ENCODE peak calls at places on chromosome 7, in eight cellular contexts. One of them, this sample, is unnamed.

GRCh38 chr7:8197994-8198698 is 63.8 kb downstream of the ICA1 start:
- DNase-seq in fibroblast of villous mesenchyme: no peak
- DNase-seq in esophagus squamous epithelium: no peak
- DNase-seq in Peyer's patch: peak; percentile 59
- DNase-seq in Calu3: no peak
- DNase-seq in GM13977: no peak
- DNase-seq in brain microvascular endothelial cell: no peak
- DNase-seq in AG10803: no peak
- DNase-seq in this sample: no peak

GRCh38 chr7:149284850-149285580 is 23.0 kb downstream of the ZNF783 start:
- DNase-seq in AG10803: peak; percentile 80
- DNase-seq in brain microvascular endothelial cell: peak; percentile 88
- DNase-seq in fibroblast of villous mesenchyme: peak; percentile 86
- DNase-seq in GM13977: peak; percentile 99
- DNase-seq in Peyer's patch: peak; percentile 99
- DNase-seq in esophagus squamous epithelium: peak; percentile 71
- DNase-seq in Calu3: peak; percentile 99
- DNase-seq in this sample: peak; percentile 95

GRCh38 chr7:432256-432655 is 87.4 kb downstream of the PDGFA start:
- DNase-seq in AG10803: no peak
- DNase-seq in brain microvascular endothelial cell: no peak
- DNase-seq in Calu3: no peak
- DNase-seq in Peyer's patch: no peak
- DNase-seq in GM13977: no peak
- DNase-seq in esophagus squamous epithelium: no peak
- DNase-seq in fibroblast of villous mesenchyme: no peak
- DNase-seq in this sample: no peak

GRCh38 chr7:20329389-20330175 is 1.1 kb upstream of the ITGB8 start:
- DNase-seq in Peyer's patch: peak; percentile 73
- DNase-seq in GM13977: peak; percentile 69
- DNase-seq in esophagus squamous epithelium: no peak
- DNase-seq in Calu3: peak; percentile 94
- DNase-seq in brain microvascular endothelial cell: peak; percentile 61
- DNase-seq in fibroblast of villous mesenchyme: peak; percentile 51
- DNase-seq in AG10803: peak; percentile 73
- DNase-seq in this sample: peak; percentile 33

GRCh38 chr7:67440321-67440720 is 443.7 kb downstream of the TYW1 start:
- DNase-seq in AG10803: no peak
- DNase-seq in Calu3: no peak
- DNase-seq in esophagus squamous epithelium: no peak
- DNase-seq in fibroblast of villous mesenchyme: no peak
- DNase-seq in brain microvascular endothelial cell: no peak
- DNase-seq in Peyer's patch: no peak
- DNase-seq in GM13977: no peak
- DNase-seq in this sample: no peak

GRCh38 chr7:44729949-44730590 is 18.6 kb upstream of the ZMIZ2 start:
- DNase-seq in Peyer's patch: no peak
- DNase-seq in esophagus squamous epithelium: no peak
- DNase-seq in Calu3: no peak
- DNase-seq in fibroblast of villous mesenchyme: no peak
- DNase-seq in AG10803: no peak
- DNase-seq in brain microvascular endothelial cell: no peak
- DNase-seq in GM13977: no peak
- DNase-seq in this sample: no peak

GRCh38 chr7:135320277-135320676 is 86.6 kb downstream of the STRA8 start:
- DNase-seq in brain microvascular endothelial cell: peak; percentile 87
- DNase-seq in GM13977: no peak
- DNase-seq in Calu3: peak; percentile 77
- DNase-seq in AG10803: peak; percentile 54
- DNase-seq in fibroblast of villous mesenchyme: peak; percentile 73
- DNase-seq in Peyer's patch: peak; percentile 57
- DNase-seq in esophagus squamous epithelium: no peak
- DNase-seq in this sample: no peak

GRCh38 chr7:36262286-36262685 is 109.2 kb downstream of the EEPD1 start:
- DNase-seq in esophagus squamous epithelium: no peak
- DNase-seq in brain microvascular endothelial cell: no peak
- DNase-seq in Calu3: no peak
- DNase-seq in Peyer's patch: no peak
- DNase-seq in AG10803: no peak
- DNase-seq in fibroblast of villous mesenchyme: no peak
- DNase-seq in GM13977: no peak
- DNase-seq in this sample: no peak

GRCh38 chr7:2411815-2412586 is 8.6 kb downstream of the CHST12 start:
- DNase-seq in AG10803: no peak
- DNase-seq in Peyer's patch: no peak
- DNase-seq in esophagus squamous epithelium: no peak
- DNase-seq in fibroblast of villous mesenchyme: no peak
- DNase-seq in GM13977: no peak
- DNase-seq in brain microvascular endothelial cell: peak; percentile 13
- DNase-seq in Calu3: no peak
- DNase-seq in this sample: no peak

GRCh38 chr7:102425639-102426267 is 7.6 kb upstream of the ORAI2 start:
- DNase-seq in fibroblast of villous mesenchyme: peak; percentile 78
- DNase-seq in GM13977: peak; percentile 88
- DNase-seq in brain microvascular endothelial cell: no peak
- DNase-seq in AG10803: no peak
- DNase-seq in Calu3: no peak
- DNase-seq in esophagus squamous epithelium: peak; percentile 67
- DNase-seq in Peyer's patch: peak; percentile 94
- DNase-seq in this sample: peak; percentile 81

GRCh38 chr7:80729586-80730320 is 91.3 kb downstream of the CD36 start:
- DNase-seq in Peyer's patch: no peak
- DNase-seq in AG10803: peak; percentile 87
- DNase-seq in fibroblast of villous mesenchyme: peak; percentile 59
- DNase-seq in brain microvascular endothelial cell: no peak
- DNase-seq in esophagus squamous epithelium: no peak
- DNase-seq in GM13977: no peak
- DNase-seq in Calu3: no peak
- DNase-seq in this sample: no peak

GRCh38 chr7:100065452-100066186 is 15.9 kb downstream of the ZNF3 start:
- DNase-seq in brain microvascular endothelial cell: no peak
- DNase-seq in GM13977: no peak
- DNase-seq in Calu3: no peak
- DNase-seq in AG10803: peak; percentile 89
- DNase-seq in esophagus squamous epithelium: no peak
- DNase-seq in Peyer's patch: no peak
- DNase-seq in fibroblast of villous mesenchyme: peak; percentile 99
- DNase-seq in this sample: no peak

GRCh38 chr7:93092757-93093370 is 24.9 kb downstream of the SAMD9 start:
- DNase-seq in GM13977: peak; percentile 17
- DNase-seq in esophagus squamous epithelium: no peak
- DNase-seq in brain microvascular endothelial cell: peak; percentile 49
- DNase-seq in AG10803: peak; percentile 69
- DNase-seq in Calu3: peak; percentile 22
- DNase-seq in fibroblast of villous mesenchyme: peak; percentile 66
- DNase-seq in Peyer's patch: no peak
- DNase-seq in this sample: no peak

GRCh38 chr7:82194011-82194410 is 249.6 kb downstream of the CACNA2D1 start:
- DNase-seq in fibroblast of villous mesenchyme: peak; percentile 42
- DNase-seq in AG10803: peak; percentile 51
- DNase-seq in GM13977: no peak
- DNase-seq in brain microvascular endothelial cell: peak; percentile 60
- DNase-seq in esophagus squamous epithelium: no peak
- DNase-seq in Peyer's patch: no peak
- DNase-seq in Calu3: no peak
- DNase-seq in this sample: no peak

GRCh38 chr7:34939175-34939574 is 98.1 kb downstream of the DPY19L1 start:
- DNase-seq in esophagus squamous epithelium: no peak
- DNase-seq in Calu3: no peak
- DNase-seq in brain microvascular endothelial cell: peak; percentile 91
- DNase-seq in GM13977: no peak
- DNase-seq in AG10803: peak; percentile 31
- DNase-seq in Peyer's patch: no peak
- DNase-seq in fibroblast of villous mesenchyme: peak; percentile 91
- DNase-seq in this sample: no peak

GRCh38 chr7:34260282-34260681 is 354.9 kb downstream of the BMPER start:
- DNase-seq in brain microvascular endothelial cell: peak; percentile 90
- DNase-seq in Calu3: no peak
- DNase-seq in AG10803: peak; percentile 94
- DNase-seq in Peyer's patch: no peak
- DNase-seq in fibroblast of villous mesenchyme: peak; percentile 77
- DNase-seq in esophagus squamous epithelium: no peak
- DNase-seq in GM13977: no peak
- DNase-seq in this sample: no peak

GRCh38 chr7:4944939-4945338 is 14.0 kb downstream of the MMD2 start:
- DNase-seq in GM13977: no peak
- DNase-seq in fibroblast of villous mesenchyme: no peak
- DNase-seq in esophagus squamous epithelium: no peak
- DNase-seq in brain microvascular endothelial cell: no peak
- DNase-seq in Calu3: no peak
- DNase-seq in Peyer's patch: no peak
- DNase-seq in AG10803: no peak
- DNase-seq in this sample: no peak

GRCh38 chr7:128270799-128271411 is 29.8 kb downstream of the LEP start:
- DNase-seq in esophagus squamous epithelium: no peak
- DNase-seq in brain microvascular endothelial cell: no peak
- DNase-seq in fibroblast of villous mesenchyme: no peak
- DNase-seq in Peyer's patch: no peak
- DNase-seq in AG10803: no peak
- DNase-seq in GM13977: no peak
- DNase-seq in Calu3: no peak
- DNase-seq in this sample: no peak

DNA sequence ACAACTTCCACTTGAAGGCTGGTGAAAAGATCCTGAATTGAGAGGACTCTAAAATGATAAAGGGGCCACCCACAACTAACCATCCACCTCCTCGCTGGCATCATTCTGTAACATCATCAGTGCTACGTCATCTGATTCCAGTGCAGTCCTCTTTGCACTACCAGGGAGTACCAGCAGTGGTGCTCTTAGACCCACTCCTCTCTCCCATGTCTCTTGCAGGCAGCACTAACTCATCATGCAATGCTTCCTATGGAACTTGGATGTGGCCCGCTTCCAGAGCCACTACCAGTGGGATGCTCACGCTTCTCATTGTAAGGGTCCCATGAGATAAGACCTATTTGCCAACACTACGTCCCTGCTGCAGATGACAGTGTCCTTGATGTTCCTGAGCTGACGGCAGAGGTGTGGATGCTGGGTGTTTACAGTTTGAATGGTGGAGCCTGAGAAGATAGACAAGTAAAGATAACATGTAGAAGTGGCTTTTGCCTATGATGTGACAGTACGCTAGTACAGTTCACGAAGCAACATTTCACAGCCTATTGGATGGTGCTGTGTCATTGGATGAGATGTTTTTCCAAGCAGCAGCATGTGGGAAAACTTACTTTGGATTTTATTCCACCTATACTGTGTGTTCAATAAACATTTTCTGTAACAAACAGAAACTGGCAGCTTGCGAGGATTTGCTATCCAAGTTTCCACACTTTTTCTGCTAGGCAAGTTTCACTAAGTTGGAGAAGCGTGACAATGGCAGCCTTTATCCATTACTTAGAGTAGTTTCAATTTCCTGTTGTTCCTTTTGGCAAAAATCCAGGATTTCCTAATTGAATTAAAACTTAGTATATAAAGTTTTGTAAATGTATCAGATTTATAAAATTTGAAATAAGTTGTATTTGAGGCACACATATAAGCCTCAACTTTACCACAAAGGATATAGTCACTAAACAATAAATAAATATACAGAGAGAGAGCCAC is 35.9 kb upstream of the COBL start:
- DNase-seq in Peyer's patch: no peak
- DNase-seq in brain microvascular endothelial cell: no peak
- DNase-seq in esophagus squamous epithelium: no peak
- DNase-seq in fibroblast of villous mesenchyme: no peak
- DNase-seq in AG10803: no peak
- DNase-seq in GM13977: no peak
- DNase-seq in Calu3: no peak
- DNase-seq in this sample: no peak
- TF ChIP-seq CTCF in Peyer's patch: no peak
- TF ChIP-seq CTCF in brain microvascular endothelial cell: no peak
- TF ChIP-seq CTCF in esophagus squamous epithelium: no peak
- TF ChIP-seq CTCF in fibroblast of villous mesenchyme: no peak
- TF ChIP-seq CTCF in AG10803: no peak
- TF ChIP-seq CTCF in GM13977: no peak
- TF ChIP-seq CTCF in Calu3: peak; percentile 24
- TF ChIP-seq CTCF in this sample: no peak

GRCh38 chr7:30745251-30745650 is 6.7 kb upstream of the INMT start:
- DNase-seq in AG10803: no peak
- DNase-seq in Peyer's patch: no peak
- DNase-seq in brain microvascular endothelial cell: no peak
- DNase-seq in fibroblast of villous mesenchyme: no peak
- DNase-seq in esophagus squamous epithelium: no peak
- DNase-seq in GM13977: no peak
- DNase-seq in Calu3: no peak
- DNase-seq in this sample: no peak

GRCh38 chr7:30740417-30741181 is 11.3 kb upstream of the INMT start:
- DNase-seq in Peyer's patch: peak; percentile 91
- DNase-seq in esophagus squamous epithelium: no peak
- DNase-seq in fibroblast of villous mesenchyme: peak; percentile 62
- DNase-seq in Calu3: peak; percentile 92
- DNase-seq in brain microvascular endothelial cell: peak; percentile 58
- DNase-seq in GM13977: peak; percentile 87
- DNase-seq in AG10803: peak; percentile 57
- DNase-seq in this sample: peak; percentile 53

GRCh38 chr7:30741289-30741688 is 10.6 kb upstream of the INMT start:
- DNase-seq in GM13977: no peak
- DNase-seq in Peyer's patch: no peak
- DNase-seq in brain microvascular endothelial cell: no peak
- DNase-seq in fibroblast of villous mesenchyme: no peak
- DNase-seq in esophagus squamous epithelium: no peak
- DNase-seq in Calu3: no peak
- DNase-seq in AG10803: no peak
- DNase-seq in this sample: no peak

GRCh38 chr7:30744075-30744417 is 7.9 kb upstream of the INMT start:
- DNase-seq in Peyer's patch: no peak
- DNase-seq in Calu3: no peak
- DNase-seq in fibroblast of villous mesenchyme: no peak
- DNase-seq in brain microvascular endothelial cell: no peak
- DNase-seq in GM13977: no peak
- DNase-seq in AG10803: no peak
- DNase-seq in esophagus squamous epithelium: no peak
- DNase-seq in this sample: no peak

GRCh38 chr7:30743371-30744074 is 8.4 kb upstream of the INMT start:
- DNase-seq in fibroblast of villous mesenchyme: peak; percentile 54
- DNase-seq in GM13977: no peak
- DNase-seq in AG10803: peak; percentile 38
- DNase-seq in Calu3: peak; percentile 49
- DNase-seq in esophagus squamous epithelium: no peak
- DNase-seq in Peyer's patch: no peak
- DNase-seq in brain microvascular endothelial cell: peak; percentile 18
- DNase-seq in this sample: no peak
- TF ChIP-seq CTCF in fibroblast of villous mesenchyme: peak; percentile 67
- TF ChIP-seq CTCF in GM13977: peak; percentile 24
- TF ChIP-seq CTCF in AG10803: peak; percentile 57
- TF ChIP-seq CTCF in Calu3: no peak
- TF ChIP-seq CTCF in esophagus squamous epithelium: no peak
- TF ChIP-seq CTCF in Peyer's patch: peak; percentile 19
- TF ChIP-seq CTCF in brain microvascular endothelial cell: peak; percentile 29
- TF ChIP-seq CTCF in this sample: no peak

GRCh38 chr7:27251136-27251512 is 8.5 kb downstream of the EVX1 start:
- DNase-seq in GM13977: peak; percentile 24
- DNase-seq in Calu3: no peak
- DNase-seq in Peyer's patch: no peak
- DNase-seq in brain microvascular endothelial cell: no peak
- DNase-seq in fibroblast of villous mesenchyme: no peak
- DNase-seq in esophagus squamous epithelium: no peak
- DNase-seq in AG10803: no peak
- DNase-seq in this sample: no peak
- TF ChIP-seq CTCF in GM13977: no peak
- TF ChIP-seq CTCF in Calu3: no peak
- TF ChIP-seq CTCF in Peyer's patch: no peak
- TF ChIP-seq CTCF in brain microvascular endothelial cell: no peak
- TF ChIP-seq CTCF in fibroblast of villous mesenchyme: no peak
- TF ChIP-seq CTCF in esophagus squamous epithelium: no peak
- TF ChIP-seq CTCF in AG10803: no peak
- TF ChIP-seq CTCF in this sample: no peak

GRCh38 chr7:53358301-53358700 is 322.9 kb downstream of the POM121L12 start:
- DNase-seq in Peyer's patch: no peak
- DNase-seq in Calu3: no peak
- DNase-seq in GM13977: no peak
- DNase-seq in brain microvascular endothelial cell: no peak
- DNase-seq in fibroblast of villous mesenchyme: no peak
- DNase-seq in esophagus squamous epithelium: no peak
- DNase-seq in AG10803: no peak
- DNase-seq in this sample: no peak
- TF ChIP-seq CTCF in Peyer's patch: no peak
- TF ChIP-seq CTCF in Calu3: no peak
- TF ChIP-seq CTCF in GM13977: no peak
- TF ChIP-seq CTCF in brain microvascular endothelial cell: no peak
- TF ChIP-seq CTCF in fibroblast of villous mesenchyme: no peak
- TF ChIP-seq CTCF in esophagus squamous epithelium: no peak
- TF ChIP-seq CTCF in AG10803: no peak
- TF ChIP-seq CTCF in this sample: no peak